ENCODE peak calls at places on chromosome 5, in four cellular contexts. M is CD8-positive, alpha-beta memory T cell; F is cardiac muscle cell; A is Peyer's patch. I is an unnamed sample. For H3K4me1, the result is how much of the 10 kb centered on the place peaks cover.

GRCh38 chr5:139635606-139636206 is 12.4 kb upstream of the CXXC5 start:
- DNase-seq in M (peak), F (peak), A (no peak), I (peak)

GRCh38 chr5:134555889-134556311 is 30.4 kb downstream of the JADE2 start:
- DNase-seq in M (peak), F (peak), A (no peak), I (no peak)

GRCh38 chr5:75306746-75307145 is 30.3 kb upstream of the HMGCR start:
- DNase-seq in M (no peak), F (no peak), A (no peak), I (no peak)

GRCh38 chr5:178350361-178351220 is 118.0 kb upstream of the PHYKPL start:
- DNase-seq in M (no peak), F (no peak), A (no peak), I (peak)

GRCh38 chr5:67792891-67793290 is 422.7 kb upstream of the PIK3R1 start:
- DNase-seq in M (no peak), F (no peak), A (no peak), I (no peak)

GRCh38 chr5:367358-368130 is 46.0 kb downstream of the AHRR start:
- DNase-seq in M (no peak), F (no peak), A (no peak), I (peak)

GRCh38 chr5:141743652-141744333 is 61.8 kb upstream of the ARAP3 start:
- DNase-seq in M (no peak), F (no peak), A (no peak), I (no peak)

GRCh38 chr5:167614294-167615104 is 676.9 kb upstream of the WWC1 start:
- DNase-seq in M (no peak), F (peak), A (no peak), I (no peak)

GRCh38 chr5:112951124-112951702 is 25.4 kb upstream of the DCP2 start:
- DNase-seq in M (no peak), F (no peak), A (no peak), I (no peak)

GRCh38 chr5:112711436-112711835 is 26.2 kb upstream of the APC start:
- DNase-seq in M (no peak), F (no peak), A (no peak), I (no peak)

GRCh38 chr5:56155992-56156584 is 77.0 kb downstream of the ANKRD55 start:
- DNase-seq in M (no peak), F (no peak), A (no peak), I (no peak)

GRCh38 chr5:128252794-128253193 is 169.2 kb downstream of the SLC12A2 start:
- DNase-seq in M (no peak), F (no peak), A (no peak), I (no peak)

GRCh38 chr5:50595199-50595598 is 71.2 kb upstream of the PARP8 start:
- DNase-seq in M (no peak), F (no peak), A (no peak), I (no peak)

GRCh38 chr5:27503813-27504212 is 465.4 kb upstream of the CDH9 start:
- DNase-seq in M (no peak), F (no peak), A (no peak), I (no peak)

GRCh38 chr5:78633710-78634109 is 14.9 kb downstream of the LHFPL2 start:
- DNase-seq in M (no peak), F (no peak), A (no peak), I (no peak)

GRCh38 chr5:134437340-134438267 is 25.9 kb upstream of the CDKN2AIPNL start:
- DNase-seq in M (no peak), F (no peak), A (no peak), I (peak)

GRCh38 chr5:157126-157715 is 34.1 kb upstream of the LRRC14B start:
- DNase-seq in M (no peak), F (no peak), A (no peak), I (no peak)

GRCh38 chr5:130052752-130053151 is 148.5 kb downstream of the CHSY3 start:
- DNase-seq in M (no peak), F (no peak), A (no peak), I (no peak)

GRCh38 chr5:154287136-154287535 is 96.6 kb downstream of the GALNT10 start:
- DNase-seq in M (no peak), F (peak), A (no peak), I (peak)

GRCh38 chr5:134500699-134501430 is 24.6 kb upstream of the JADE2 start:
- DNase-seq in M (no peak), F (no peak), A (no peak), I (no peak)

DNA sequence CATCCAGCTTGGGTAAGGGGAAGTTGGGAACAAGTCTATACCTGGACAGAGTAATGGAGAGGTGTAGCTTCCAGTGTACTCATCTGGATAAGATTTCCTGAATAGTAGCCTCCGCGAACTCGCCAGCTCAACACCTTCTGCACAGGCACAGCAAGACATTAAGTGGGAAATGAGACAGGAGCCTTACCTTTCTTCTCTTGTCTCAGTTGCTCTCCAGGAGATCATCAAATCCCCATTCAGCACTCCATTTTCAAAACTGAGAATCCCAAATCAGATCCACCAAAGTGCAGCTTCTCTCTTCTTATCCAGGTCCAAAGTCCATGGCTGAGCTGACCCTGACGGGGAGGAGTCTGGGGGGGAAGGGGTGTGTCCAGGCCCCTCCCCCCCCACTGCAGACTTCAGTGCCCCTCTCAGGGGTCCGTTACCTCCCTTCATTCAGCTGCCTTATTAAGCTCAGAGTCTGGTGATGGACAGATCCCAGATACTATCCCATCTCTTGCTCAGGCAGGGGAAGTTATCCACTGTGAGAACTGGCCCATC is 5.9 kb upstream of the MGAT1 start:
- DNase-seq in M (no peak), F (no peak), A (no peak), I (peak)
- H3K4me1 ChIP-seq in M (half or more), F (under half), A (half or more), I (half or more)

GRCh38 chr5:147436596-147436995 is 73.3 kb downstream of the DPYSL3 start:
- DNase-seq in M (no peak), F (no peak), A (no peak), I (no peak)

GRCh38 chr5:147434049-147434448 is 75.8 kb downstream of the DPYSL3 start:
- DNase-seq in M (no peak), F (no peak), A (no peak), I (no peak)

GRCh38 chr5:147431586-147431985 is 78.3 kb downstream of the DPYSL3 start:
- DNase-seq in M (no peak), F (no peak), A (no peak), I (no peak)

GRCh38 chr5:147427784-147428401 is 82.0 kb downstream of the DPYSL3 start:
- DNase-seq in M (no peak), F (no peak), A (no peak), I (no peak)

GRCh38 chr5:147432323-147432722 is 77.5 kb downstream of the DPYSL3 start:
- DNase-seq in M (no peak), F (no peak), A (no peak), I (no peak)
- H3K4me1 ChIP-seq in M (under half), F (half or more), A (under half), I (under half)

GRCh38 chr5:149007174-149007573 is 55.7 kb downstream of the SH3TC2 start:
- DNase-seq in M (no peak), F (no peak), A (no peak), I (no peak)
- H3K4me1 ChIP-seq in M (under half), F (under half), A (under half), I (under half)

GRCh38 chr5:38547257-38547656 is 9.2 kb downstream of the LIFR start:
- DNase-seq in M (no peak), F (no peak), A (no peak), I (no peak)
- H3K4me1 ChIP-seq in M (under half), F (under half), A (under half), I (under half)

GRCh38 chr5:59564895-59565294 is 328.6 kb downstream of the PDE4D start:
- DNase-seq in M (no peak), F (no peak), A (no peak), I (no peak)

GRCh38 chr5:59562756-59563389 is 330.7 kb downstream of the PDE4D start:
- DNase-seq in M (peak), F (peak), A (peak), I (peak)

GRCh38 chr5:59569608-59570334 is 323.8 kb downstream of the PDE4D start:
- DNase-seq in M (no peak), F (no peak), A (no peak), I (no peak)

GRCh38 chr5:59569158-59569557 is 324.4 kb downstream of the PDE4D start:
- DNase-seq in M (no peak), F (no peak), A (no peak), I (no peak)

GRCh38 chr5:59565551-59565950 is 328.0 kb downstream of the PDE4D start:
- DNase-seq in M (no peak), F (no peak), A (no peak), I (no peak)
- H3K4me1 ChIP-seq in M (under half), F (under half), A (under half), I (under half)

DNA sequence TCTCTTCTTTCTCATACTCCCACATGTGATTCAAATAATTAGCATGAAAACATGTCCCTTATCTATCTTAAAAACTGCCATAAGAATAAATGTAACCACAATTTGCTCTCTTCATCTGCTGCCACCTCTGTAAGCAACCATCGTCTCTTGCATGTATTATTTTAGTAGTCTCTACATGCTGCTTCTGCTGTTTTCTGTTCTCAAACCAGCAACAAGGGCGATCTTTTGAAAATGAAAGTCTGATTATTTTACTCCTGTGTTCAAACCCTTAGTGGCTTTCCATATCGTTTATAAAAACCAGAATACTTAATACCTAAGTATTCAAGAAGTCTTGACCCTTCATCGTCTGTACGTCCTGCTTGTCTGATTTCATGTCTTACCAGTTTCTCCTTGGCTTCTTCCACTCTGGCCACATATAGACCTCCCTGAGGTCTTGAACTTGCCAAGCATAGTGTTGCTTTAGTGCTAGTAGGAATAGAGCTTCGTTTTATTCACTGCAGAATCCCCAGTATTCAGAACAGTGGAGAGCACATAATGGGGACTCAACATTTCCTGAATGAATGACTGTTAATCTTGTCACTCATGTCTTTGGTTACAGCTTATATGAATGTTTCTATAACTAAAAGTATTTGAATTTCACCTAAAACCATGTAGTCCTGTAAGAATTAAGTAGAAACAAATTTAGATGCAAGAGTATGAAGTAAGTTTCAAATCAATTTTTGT is 10.6 kb downstream of the CDC42SE2 start:
- DNase-seq in M (no peak), F (no peak), A (no peak), I (no peak)
- H3K4me1 ChIP-seq in M (half or more), F (under half), A (under half), I (under half)

GRCh38 chr5:38835887-38836286 is 9.9 kb upstream of the OSMR start:
- DNase-seq in M (no peak), F (no peak), A (no peak), I (no peak)
- H3K4me1 ChIP-seq in M (under half), F (under half), A (under half), I (under half)

I was measured in upper lobe of right lung.